ENCODE peak calls at places on chromosomes 13 and 19, in four cellular contexts. J is H9, U is mesendoderm, P is H1. H is an unnamed sample.

GRCh38 chr19:2038284-2039081 is 12.6 kb downstream of the MKNK2 start:
- DNase-seq in J (peak; percentile 24), U (no peak), P (no peak), H (no peak)

GRCh38 chr19:20278342-20278741 is 111.3 kb downstream of the ZNF486 start:
- DNase-seq in J (peak; percentile 53), P (no peak), U (no peak), H (no peak)

GRCh38 chr19:44731081-44731480 is 17.4 kb upstream of the BCL3 start:
- DNase-seq in P (no peak), J (no peak), U (no peak), H (no peak)

GRCh38 chr13:106617561-106617960 is 49.6 kb upstream of the ARGLU1 start:
- DNase-seq in U (peak; percentile 97), P (peak; percentile 21), J (peak; percentile 48), H (peak; percentile 39)

GRCh38 chr13:80783926-80784325 is 443.0 kb upstream of the SPRY2 start:
- DNase-seq in P (no peak), U (no peak), J (no peak), H (no peak)

GRCh38 chr13:28022848-28023518 is 34.5 kb upstream of the URAD start:
- DNase-seq in P (no peak), U (peak; percentile 64), J (peak; percentile 39), H (peak; percentile 46)

GRCh38 chr19:51751655-51752054 is at the start of gene FPR1:
- DNase-seq in J (no peak), U (no peak), P (no peak), H (no peak)

GRCh38 chr13:38369058-38369457 is 19.4 kb downstream of the UFM1 start:
- DNase-seq in J (no peak), P (no peak), U (peak; percentile 15), H (no peak)

GRCh38 chr19:54429176-54429495 is 13.9 kb downstream of the TTYH1 start:
- DNase-seq in P (no peak), U (no peak), J (no peak), H (no peak)

GRCh38 chr19:54432144-54432738 is 16.8 kb upstream of the LENG8 start:
- DNase-seq in J (no peak), U (no peak), P (no peak), H (no peak)

GRCh38 chr19:54429545-54430227 is 14.4 kb downstream of the TTYH1 start:
- DNase-seq in J (no peak), U (no peak), P (no peak), H (no peak)

GRCh38 chr19:54430306-54431254 is 15.3 kb downstream of the TTYH1 start:
- DNase-seq in U (peak; percentile 91), P (no peak), J (peak; percentile 85), H (no peak)

GRCh38 chr19:54431255-54431838 is 16.1 kb downstream of the TTYH1 start:
- DNase-seq in P (no peak), J (no peak), U (no peak), H (peak; percentile 28)
- H3K27ac ChIP-seq in P (no peak overlapping the region), J (no peak overlapping the region), U (no peak overlapping the region), H (no peak overlapping the region)

GRCh38 chr19:30111051-30111450 is 169.0 kb downstream of the URI1 start:
- DNase-seq in P (no peak), J (no peak), U (no peak), H (no peak)
- H3K56ac ChIP-seq in P (no peak overlapping the region), J (no peak overlapping the region), U (no peak overlapping the region), H (no peak overlapping the region)

DNA sequence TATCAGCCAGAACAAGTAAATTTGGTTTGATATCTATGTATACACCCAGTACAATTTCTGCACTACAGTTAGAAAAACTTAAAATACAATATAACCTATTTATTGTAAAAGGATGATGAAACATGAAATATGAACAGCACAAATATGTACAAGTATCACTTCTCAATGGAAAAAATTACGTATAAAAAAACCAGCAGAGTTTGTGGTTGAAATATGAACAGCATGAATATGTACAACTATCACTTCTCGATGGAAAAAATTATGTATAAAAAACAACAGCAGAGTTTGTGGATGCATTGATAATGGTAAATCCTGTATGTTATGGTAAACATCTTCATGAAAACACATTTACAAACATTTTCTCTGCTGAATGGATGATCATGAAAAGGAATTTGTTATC is 32.4 kb upstream of the CEACAM21 start:
- DNase-seq in J (no peak), U (no peak), P (no peak), H (no peak)
- H3K4me1 ChIP-seq in J (no peaks in the 10 kb centered on the region), U (no peaks in the 10 kb centered on the region), P (no peaks in the 10 kb centered on the region), H (no peaks in the 10 kb centered on the region)

DNA sequence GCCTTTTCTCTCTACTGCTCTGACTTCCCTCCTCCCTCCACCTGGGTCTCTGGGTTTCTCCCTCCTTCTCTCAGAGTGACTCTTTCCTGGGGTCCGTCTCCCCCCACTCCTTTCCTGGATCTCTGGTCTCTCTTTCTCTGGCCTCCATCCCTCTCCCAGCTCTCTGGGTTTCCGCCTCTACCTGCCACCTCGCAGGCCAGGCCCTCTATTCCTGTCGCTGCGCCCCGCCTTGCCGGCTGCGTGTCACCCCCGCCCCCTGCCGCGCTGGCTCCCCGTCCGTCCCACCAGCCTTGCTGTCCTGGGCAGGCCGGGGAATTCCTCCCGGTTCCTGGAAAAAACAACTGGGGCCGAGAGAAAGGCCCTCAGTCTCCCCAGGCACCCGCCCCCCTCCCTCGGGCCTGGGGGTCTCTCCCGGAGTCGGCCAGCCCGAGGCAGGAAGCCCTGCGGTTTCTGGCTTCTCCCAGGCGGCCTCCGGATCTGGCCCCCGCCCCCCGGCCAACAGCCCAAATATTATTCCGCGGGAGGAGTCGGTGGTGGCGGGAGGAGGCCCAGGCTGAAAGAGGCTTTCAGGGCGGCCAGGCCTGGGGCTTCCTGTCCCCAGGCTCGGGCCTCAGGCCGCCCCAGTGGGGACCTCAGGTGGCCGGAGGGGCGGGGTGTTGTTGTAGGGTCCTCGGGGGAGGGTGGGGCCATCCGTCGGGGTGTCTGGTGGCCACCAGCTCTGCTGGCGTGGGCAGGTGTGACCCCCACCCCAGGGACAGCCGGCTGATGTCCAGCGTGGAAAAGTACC is 9.3 kb downstream of the IRF2BP1 start:
- DNase-seq in P (no peak), U (peak; percentile 67), J (peak; percentile 60), H (peak; percentile 16)
- H3K27ac ChIP-seq in P (no peak overlapping the region), U (peak overlapping the region; percentile 72), J (no peak overlapping the region), H (no peak overlapping the region)

GRCh38 chr13:46122304-46122703 is 17.5 kb upstream of the CPB2 start:
- DNase-seq in P (no peak), J (no peak), U (no peak), H (no peak)
- H3K56ac ChIP-seq in P (no peak overlapping the region), J (no peak overlapping the region), U (no peak overlapping the region), H (no peak overlapping the region)

GRCh38 chr13:99341969-99342722 is 34.9 kb upstream of the GPR183 start:
- DNase-seq in J (no peak), P (no peak), U (no peak), H (no peak)

GRCh38 chr13:99339230-99339721 is 32.1 kb upstream of the GPR183 start:
- DNase-seq in U (no peak), J (no peak), P (no peak), H (no peak)

GRCh38 chr13:99339736-99340392 is 32.7 kb upstream of the GPR183 start:
- DNase-seq in P (no peak), J (no peak), U (no peak), H (peak; percentile 72)

GRCh38 chr13:99342723-99343315 is 35.6 kb upstream of the GPR183 start:
- DNase-seq in P (no peak), U (peak; percentile 16), J (no peak), H (no peak)

GRCh38 chr13:99340638-99341037 is 33.4 kb upstream of the GPR183 start:
- DNase-seq in U (no peak), P (no peak), J (no peak), H (no peak)
- H3K4me1 ChIP-seq in U (no peaks in the 10 kb centered on the region), P (peaks cover 2% of the 10 kb centered on the region), J (peaks cover 2% of the 10 kb centered on the region), H (peaks cover 5% of the 10 kb centered on the region)

DNA sequence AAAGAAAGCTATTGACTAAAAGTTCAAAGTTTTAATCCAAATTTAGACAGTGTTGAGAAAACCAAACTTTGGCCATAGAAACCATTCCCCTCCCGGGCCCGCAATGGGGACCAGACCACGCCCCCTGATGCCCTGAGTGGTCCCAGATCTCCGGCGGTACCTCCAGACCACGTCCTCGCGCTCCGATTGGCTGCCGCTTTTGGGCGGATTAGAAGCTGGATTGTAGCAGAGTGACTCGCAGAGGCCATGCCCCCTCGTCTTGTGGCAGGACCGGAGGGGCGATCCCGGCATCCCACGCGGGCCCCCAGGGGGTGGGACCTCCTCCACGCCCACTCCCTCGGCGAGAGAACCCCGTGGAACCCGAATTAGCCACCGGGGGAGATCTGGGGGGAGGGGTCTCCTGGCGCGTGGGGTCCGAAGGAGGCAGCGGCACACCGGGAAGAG is 812 bp upstream of the HSD17B14 start:
- DNase-seq in U (peak; percentile 98), J (peak; percentile 98), P (peak; percentile 74), H (peak; percentile 78)
- H3K27ac ChIP-seq in U (peak overlapping the region; percentile 79), J (peak overlapping the region; percentile 37), P (peak overlapping the region; percentile 56), H (peak overlapping the region; percentile 8)